ENCODE peak calls at places on chromosomes 16 and 17, in six cellular contexts. C, I, R, Y, D and Z are unnamed samples.

GRCh38 chr16:81190667-81191066 is 47.8 kb upstream of the BCO1 start:
- DNase-seq in C (no peak), I (no peak), R (no peak), Y (peak), D (no peak), Z (no peak)

GRCh38 chr17:59746849-59747445 is 39.5 kb downstream of the VMP1 start:
- DNase-seq in C (no peak), I (no peak), R (no peak), Y (peak), D (peak), Z (peak)

GRCh38 chr17:43378766-43379165 is 20.0 kb upstream of the ARL4D start:
- DNase-seq in C (no peak), I (no peak), R (no peak), Y (no peak), D (no peak), Z (no peak)

GRCh38 chr16:3490911-3491629 is 4.2 kb downstream of the C16orf90 start:
- DNase-seq in C (no peak), I (no peak), R (no peak), Y (no peak), D (no peak), Z (no peak)

GRCh38 chr17:73103661-73104335 is 11.3 kb upstream of the SLC39A11 start:
- DNase-seq in C (no peak), I (no peak), R (no peak), Y (peak), D (no peak), Z (no peak)

GRCh38 chr17:75837899-75838298 is 6.3 kb downstream of the UNC13D start:
- DNase-seq in C (no peak), I (no peak), R (no peak), Y (no peak), D (no peak), Z (no peak)

GRCh38 chr17:45147102-45147580 is 1.1 kb upstream of the HEXIM1 start:
- DNase-seq in C (no peak), I (no peak), R (peak), Y (no peak), D (no peak), Z (peak)

GRCh38 chr16:75087040-75087979 is 29.3 kb downstream of the LDHD start:
- DNase-seq in C (no peak), I (no peak), R (peak), Y (peak), D (no peak), Z (no peak)

GRCh38 chr17:58605986-58606385 is 85.9 kb downstream of the TEX14 start:
- DNase-seq in C (no peak), I (no peak), R (no peak), Y (no peak), D (no peak), Z (no peak)

GRCh38 chr17:6910987-6911603 is 79.6 kb upstream of the TEKT1 start:
- DNase-seq in C (no peak), I (no peak), R (no peak), Y (peak), D (peak), Z (peak)

GRCh38 chr17:80360396-80360795 is 54.6 kb upstream of the ENDOV start:
- DNase-seq in C (no peak), I (no peak), R (no peak), Y (no peak), D (no peak), Z (no peak)

GRCh38 chr17:57451126-57451690 is 194.9 kb downstream of the MSI2 start:
- DNase-seq in C (no peak), I (no peak), R (no peak), Y (no peak), D (no peak), Z (no peak)

GRCh38 chr17:77957869-77958715 is at the start of gene TNRC6C:
- DNase-seq in C (peak), I (peak), R (peak), Y (peak), D (peak), Z (peak)

GRCh38 chr17:17935321-17936271 is 36.6 kb downstream of the TOM1L2 start:
- DNase-seq in C (peak), I (no peak), R (no peak), Y (peak), D (no peak), Z (no peak)

GRCh38 chr17:11900103-11900502 is 97.2 kb downstream of the ZNF18 start:
- DNase-seq in C (no peak), I (no peak), R (no peak), Y (no peak), D (no peak), Z (no peak)

GRCh38 chr16:88463411-88463810 is 10.3 kb downstream of the ZFPM1 start:
- DNase-seq in C (no peak), I (no peak), R (no peak), Y (no peak), D (no peak), Z (no peak)

GRCh38 chr17:36591434-36592315 is at the start of gene DHRS11:
- DNase-seq in C (peak), I (peak), R (peak), Y (peak), D (peak), Z (peak)

GRCh38 chr17:45985447-45985846 is 13.6 kb upstream of the STH start:
- DNase-seq in C (no peak), I (no peak), R (no peak), Y (no peak), D (no peak), Z (no peak)

GRCh38 chr17:80352991-80353665 is 61.8 kb upstream of the ENDOV start:
- DNase-seq in C (no peak), I (no peak), R (no peak), Y (no peak), D (no peak), Z (no peak)

GRCh38 chr17:77110006-77110374 is 30.8 kb upstream of the SEC14L1 start:
- DNase-seq in C (no peak), I (no peak), R (no peak), Y (peak), D (peak), Z (peak)

GRCh38 chr16:50547340-50547865 is 793 bp upstream of the NKD1 start:
- DNase-seq in C (peak), I (no peak), R (peak), Y (no peak), D (no peak), Z (peak)

GRCh38 chr17:8499614-8500013 is 63.9 kb downstream of the NDEL1 start:
- DNase-seq in C (no peak), I (no peak), R (no peak), Y (no peak), D (no peak), Z (no peak)

GRCh38 chr17:50588391-50589111 is 28.0 kb downstream of the CACNA1G start:
- DNase-seq in C (no peak), I (no peak), R (peak), Y (no peak), D (no peak), Z (no peak)

GRCh38 chr16:25013049-25013448 is 2.1 kb downstream of the ARHGAP17 start:
- DNase-seq in C (no peak), I (no peak), R (no peak), Y (no peak), D (no peak), Z (no peak)

GRCh38 chr17:4940625-4941021 is 555 bp downstream of the RNF167 start:
- DNase-seq in C (no peak), I (no peak), R (peak), Y (peak), D (no peak), Z (no peak)

GRCh38 chr17:17940451-17940911 is 31.7 kb downstream of the TOM1L2 start:
- DNase-seq in C (no peak), I (no peak), R (no peak), Y (no peak), D (no peak), Z (no peak)

GRCh38 chr16:71259086-71259485 is 28.6 kb upstream of the HYDIN start:
- DNase-seq in C (no peak), I (no peak), R (no peak), Y (no peak), D (no peak), Z (no peak)

GRCh38 chr17:549197-550040 is 165.2 kb downstream of the VPS53 start:
- DNase-seq in C (no peak), I (no peak), R (no peak), Y (peak), D (no peak), Z (no peak)

GRCh38 chr16:49280861-49281331 is 742 bp downstream of the CBLN1 start:
- DNase-seq in C (no peak), I (no peak), R (no peak), Y (no peak), D (no peak), Z (no peak)

GRCh38 chr16:88120812-88121211 is 169.6 kb downstream of the BANP start:
- DNase-seq in C (no peak), I (no peak), R (no peak), Y (no peak), D (no peak), Z (no peak)

GRCh38 chr17:66767164-66767933 is 67.6 kb upstream of the CACNG5 start:
- DNase-seq in C (no peak), I (no peak), R (no peak), Y (no peak), D (no peak), Z (no peak)

GRCh38 chr16:66845791-66846221 is 1.6 kb downstream of the CA7 start:
- DNase-seq in C (no peak), I (no peak), R (no peak), Y (no peak), D (peak), Z (no peak)

GRCh38 chr16:57534337-57534880 is 2.0 kb downstream of the CCDC102A start:
- DNase-seq in C (peak), I (no peak), R (no peak), Y (no peak), D (no peak), Z (no peak)